ENCODE peak calls at places on chromosomes 2 and 18, in eight cellular contexts. K is fibroblast of mammary gland; P is CD4-positive, alpha-beta T cell; Y is left ventricle myocardium inferior; M is lower leg skin; O is astrocyte of the spinal cord; G is A549; A is K562. J is an unnamed sample.

GRCh38 chr18:37222383-37223378 is 342.9 kb downstream of the CELF4 start:
- DNase-seq in K (no peak), P (no peak), Y (no peak), M (no peak), O (no peak), G (no peak), A (no peak), J (no peak)

GRCh38 chr2:53091183-53091582 is 676.4 kb upstream of the CHAC2 start:
- DNase-seq in K (no peak), P (no peak), Y (no peak), M (no peak), O (no peak), G (no peak), A (no peak), J (no peak)

GRCh38 chr18:61435064-61435652 is 101.9 kb downstream of the CDH20 start:
- DNase-seq in K (peak), P (no peak), Y (no peak), M (no peak), O (no peak), G (no peak), A (peak), J (no peak)

GRCh38 chr2:32262105-32262504 is 2.6 kb downstream of the NLRC4 start:
- DNase-seq in K (no peak), P (no peak), Y (no peak), M (peak), O (no peak), G (no peak), A (no peak), J (no peak)

GRCh38 chr2:96949701-96950350 is 36.6 kb downstream of the FAM178B start:
- DNase-seq in K (no peak), P (no peak), Y (no peak), M (no peak), O (no peak), G (no peak), A (no peak), J (no peak)

GRCh38 chr2:75375646-75376582 is 176.6 kb upstream of the TACR1 start:
- DNase-seq in K (peak), P (no peak), Y (no peak), M (no peak), O (no peak), G (no peak), A (no peak), J (no peak)

GRCh38 chr2:239545741-239546392 is 145.0 kb upstream of the HDAC4 start:
- DNase-seq in K (no peak), P (no peak), Y (no peak), M (no peak), O (no peak), G (no peak), A (no peak), J (no peak)

GRCh38 chr2:47569658-47570398 is 166.9 kb downstream of the MSH2 start:
- DNase-seq in K (peak), P (no peak), Y (no peak), M (no peak), O (no peak), G (no peak), A (no peak), J (no peak)

GRCh38 chr2:89841476-89841840 is 1150.0 kb downstream of the RPIA start:
- DNase-seq in K (no peak), P (no peak), Y (no peak), M (no peak), O (no peak), G (no peak), A (peak), J (no peak)

GRCh38 chr2:226687641-226688253 is 111.9 kb downstream of the IRS1 start:
- DNase-seq in K (no peak), P (no peak), Y (no peak), M (no peak), O (no peak), G (no peak), A (no peak), J (no peak)

GRCh38 chr2:3536682-3537632 is 17.6 kb upstream of the ADI1 start:
- DNase-seq in K (peak), P (no peak), Y (peak), M (no peak), O (no peak), G (peak), A (peak), J (no peak)

GRCh38 chr2:50448556-50448955 is 583.4 kb downstream of the NRXN1 start:
- DNase-seq in K (no peak), P (no peak), Y (no peak), M (no peak), O (no peak), G (no peak), A (no peak), J (no peak)

GRCh38 chr2:30366199-30366691 is 80.8 kb upstream of the LCLAT1 start:
- DNase-seq in K (peak), P (peak), Y (no peak), M (peak), O (peak), G (no peak), A (no peak), J (no peak)

GRCh38 chr2:234243871-234244565 is 193.5 kb downstream of the SPP2 start:
- DNase-seq in K (no peak), P (no peak), Y (no peak), M (no peak), O (peak), G (no peak), A (no peak), J (no peak)

GRCh38 chr2:127712999-127713398 is 11.7 kb downstream of the SFT2D3 start:
- DNase-seq in K (no peak), P (no peak), Y (no peak), M (no peak), O (no peak), G (no peak), A (no peak), J (no peak)

DNA sequence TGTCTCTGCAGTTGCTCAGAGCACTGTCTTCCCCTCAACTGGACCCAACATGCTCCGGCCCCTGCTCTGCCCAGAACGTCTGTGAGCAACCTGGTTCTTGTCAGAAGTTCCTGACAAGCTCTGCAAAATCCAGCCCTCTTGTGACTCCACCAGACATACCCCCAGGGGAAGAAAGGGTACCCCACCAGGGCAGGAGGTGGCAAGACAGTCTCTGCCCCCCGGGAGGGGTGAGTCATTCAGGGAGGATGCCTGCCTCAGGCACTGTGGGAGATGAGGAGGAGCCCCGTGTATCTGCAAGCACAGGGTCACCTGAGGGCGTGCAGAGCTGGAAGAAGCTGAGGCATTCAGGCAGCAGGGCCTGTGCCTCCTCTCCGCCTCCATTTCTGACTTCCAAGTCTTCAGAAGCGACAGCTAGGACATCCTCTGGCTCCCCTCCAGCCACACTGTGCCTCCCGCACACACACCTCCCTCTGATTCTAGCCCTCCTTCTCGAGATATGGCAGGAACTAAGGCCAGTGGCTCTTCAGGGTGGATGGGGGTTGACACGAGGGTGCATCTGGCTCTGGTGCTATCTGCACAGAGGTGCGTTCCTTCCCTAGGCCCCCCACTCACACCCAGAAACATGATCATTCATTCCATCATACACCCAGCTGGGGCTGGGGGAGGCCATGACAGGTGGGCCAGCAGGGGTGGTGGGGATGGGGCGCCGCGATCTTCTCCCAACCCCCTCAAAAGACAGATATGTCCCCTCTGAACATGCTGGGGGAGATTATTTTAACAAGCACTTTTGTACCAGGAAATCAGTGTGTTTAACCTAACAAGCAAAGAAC is 222.2 kb downstream of the CYP26B1 start:
- DNase-seq in K (peak), P (no peak), Y (no peak), M (peak), O (no peak), G (no peak), A (no peak), J (no peak)
- TF ChIP-seq CTCF in K (no peak), P (no peak), Y (no peak), M (no peak), O (no peak), G (no peak), A (no peak), J (no peak)

GRCh38 chr2:173681891-173682655 is 283.1 kb downstream of the SP3 start:
- DNase-seq in K (no peak), P (no peak), Y (no peak), M (no peak), O (no peak), G (no peak), A (no peak), J (no peak)
- TF ChIP-seq CTCF in K (no peak), P (no peak), Y (no peak), M (no peak), O (no peak), G (no peak), A (no peak), J (no peak)

GRCh38 chr2:9162841-9163240 is 43.8 kb upstream of the ASAP2 start:
- DNase-seq in K (no peak), P (no peak), Y (no peak), M (no peak), O (no peak), G (no peak), A (no peak), J (no peak)

GRCh38 chr2:9158786-9159779 is 47.5 kb upstream of the ASAP2 start:
- DNase-seq in K (no peak), P (no peak), Y (no peak), M (no peak), O (no peak), G (no peak), A (no peak), J (no peak)

GRCh38 chr2:9164112-9164608 is 42.5 kb upstream of the ASAP2 start:
- DNase-seq in K (no peak), P (no peak), Y (no peak), M (no peak), O (no peak), G (no peak), A (no peak), J (no peak)

GRCh38 chr2:9163306-9164111 is 43.1 kb upstream of the ASAP2 start:
- DNase-seq in K (peak), P (no peak), Y (no peak), M (no peak), O (peak), G (no peak), A (no peak), J (no peak)

DNA sequence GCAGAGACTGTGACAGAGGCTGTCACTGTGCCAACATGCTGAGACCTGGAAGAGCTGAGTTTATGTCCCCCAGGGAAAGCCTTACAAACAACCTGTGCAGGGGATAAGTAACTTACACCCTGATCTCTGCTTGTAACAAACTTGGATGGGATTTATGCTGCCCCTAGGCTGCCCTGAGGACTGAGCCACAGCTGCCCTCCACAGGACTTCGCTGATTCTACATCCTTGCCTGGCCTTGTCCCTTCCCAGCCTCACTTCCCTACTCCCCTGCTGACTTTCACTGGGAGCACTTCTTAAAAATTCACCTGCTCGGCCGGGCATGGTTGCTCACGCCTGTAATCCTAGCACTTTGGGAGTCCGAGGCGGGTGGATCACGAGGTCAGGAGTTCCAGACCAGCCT is 45.9 kb upstream of the ASAP2 start:
- DNase-seq in K (no peak), P (no peak), Y (no peak), M (no peak), O (no peak), G (no peak), A (no peak), J (no peak)
- TF ChIP-seq CTCF in K (no peak), P (no peak), Y (no peak), M (no peak), O (no peak), G (no peak), A (no peak), J (no peak)

GRCh38 chr2:72414108-72414507 is 266.4 kb upstream of the CYP26B1 start:
- DNase-seq in K (peak), P (no peak), Y (no peak), M (no peak), O (no peak), G (no peak), A (no peak), J (no peak)

GRCh38 chr2:72412214-72412613 is 264.6 kb upstream of the CYP26B1 start:
- DNase-seq in K (no peak), P (no peak), Y (no peak), M (no peak), O (no peak), G (no peak), A (no peak), J (no peak)

GRCh38 chr2:72415256-72415655 is 267.6 kb upstream of the CYP26B1 start:
- DNase-seq in K (peak), P (no peak), Y (no peak), M (no peak), O (peak), G (no peak), A (no peak), J (no peak)

GRCh38 chr2:72415781-72416180 is 268.1 kb upstream of the CYP26B1 start:
- DNase-seq in K (no peak), P (no peak), Y (no peak), M (no peak), O (no peak), G (no peak), A (no peak), J (no peak)
- TF ChIP-seq CTCF in K (no peak), P (no peak), Y (no peak), M (no peak), O (no peak), G (no peak), A (no peak), J (no peak)

GRCh38 chr2:160334028-160334729 is 134.1 kb upstream of the ITGB6 start:
- DNase-seq in K (peak), P (no peak), Y (no peak), M (no peak), O (peak), G (no peak), A (no peak), J (no peak)
- TF ChIP-seq CTCF in K (no peak), P (no peak), Y (no peak), M (no peak), O (no peak), G (no peak), A (no peak), J (no peak)

DNA sequence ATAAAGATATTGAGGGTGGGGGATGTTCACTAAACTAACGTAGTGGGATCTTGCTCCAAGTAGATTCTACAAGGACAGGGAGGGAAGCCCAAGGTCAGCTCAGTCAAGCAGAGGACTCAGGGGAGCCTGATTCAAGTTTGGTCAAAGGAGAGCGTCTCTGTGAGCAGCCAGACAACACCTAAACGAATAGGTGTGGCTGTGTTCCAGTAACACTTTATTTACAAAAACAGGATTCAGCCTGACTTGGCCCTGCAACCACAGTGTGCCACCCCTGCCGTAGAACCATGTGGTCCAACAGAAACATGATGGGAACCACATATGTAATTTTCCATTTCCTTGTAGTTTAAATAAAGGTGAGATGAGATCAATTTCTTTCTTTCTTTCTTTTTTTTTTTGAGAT is 18.1 kb upstream of the FZD5 start:
- DNase-seq in K (no peak), P (no peak), Y (no peak), M (no peak), O (no peak), G (no peak), A (no peak), J (no peak)
- TF ChIP-seq CTCF in K (no peak), P (no peak), Y (no peak), M (no peak), O (no peak), G (no peak), A (no peak), J (no peak)

DNA sequence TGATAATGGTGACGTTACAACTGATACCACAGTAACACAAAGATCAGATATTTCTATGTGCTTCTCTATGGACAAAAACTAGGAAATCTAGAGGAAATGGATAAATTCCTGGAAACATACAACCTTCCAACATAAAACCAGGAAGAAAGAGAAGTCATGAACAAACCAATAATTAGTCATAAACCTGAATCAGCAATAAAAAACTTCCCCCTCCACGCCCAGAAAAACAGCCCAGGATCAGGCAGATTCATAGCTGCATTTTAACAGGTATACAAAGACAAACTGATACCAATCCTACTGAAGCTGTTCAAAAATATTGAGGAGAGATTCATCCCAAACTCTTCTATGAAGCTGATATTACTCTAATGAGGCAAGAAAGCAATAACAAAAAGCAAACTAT is 1535.2 kb upstream of the LRRTM1 start:
- DNase-seq in K (no peak), P (no peak), Y (no peak), M (no peak), O (no peak), G (no peak), A (no peak), J (no peak)
- TF ChIP-seq CTCF in K (no peak), P (no peak), Y (no peak), M (no peak), O (no peak), G (no peak), A (no peak), J (no peak)

DNA sequence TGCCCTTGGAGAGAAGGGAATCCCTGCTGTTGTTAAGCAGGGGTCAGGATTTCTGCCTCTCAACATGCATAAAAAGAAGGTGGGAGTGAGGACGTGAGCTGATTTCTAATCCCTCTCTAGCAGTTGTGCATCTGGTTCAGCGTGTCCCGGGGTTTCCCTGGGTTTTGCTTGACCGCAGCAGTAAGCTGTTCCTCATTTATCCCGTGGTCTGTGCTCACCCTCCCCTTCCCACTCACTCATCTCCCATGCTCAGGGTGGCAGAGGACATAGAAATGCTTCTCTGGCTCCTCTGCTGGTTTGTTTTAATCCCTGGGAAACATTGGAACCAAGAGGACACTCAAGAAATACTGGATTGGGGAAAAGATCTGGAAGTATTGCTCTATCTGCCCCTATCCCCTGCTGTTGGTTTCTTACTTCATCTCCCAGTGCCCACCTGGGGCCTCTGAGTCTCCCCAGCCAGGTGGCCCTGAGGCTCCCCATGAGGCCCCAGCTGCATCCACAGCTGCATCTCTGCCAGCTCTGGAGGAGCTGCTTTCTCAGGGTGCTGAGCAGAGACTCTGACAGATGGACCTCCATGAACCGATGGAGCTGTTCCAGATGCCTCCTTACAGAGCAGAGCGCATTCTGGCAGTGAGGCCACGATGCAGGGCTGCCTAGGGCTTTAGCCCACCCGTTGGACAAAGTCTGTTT is 36.2 kb downstream of the TET3 start:
- DNase-seq in K (no peak), P (no peak), Y (no peak), M (no peak), O (no peak), G (no peak), A (no peak), J (no peak)
- TF ChIP-seq CTCF in K (no peak), P (no peak), Y (no peak), M (no peak), O (no peak), G (no peak), A (no peak), J (no peak)

GRCh38 chr2:79855264-79856006 is 342.6 kb downstream of the CTNNA2 start:
- DNase-seq in K (peak), P (no peak), Y (no peak), M (no peak), O (peak), G (peak), A (no peak), J (no peak)
- TF ChIP-seq CTCF in K (peak), P (no peak), Y (no peak), M (no peak), O (peak), G (peak), A (no peak), J (no peak)

GRCh38 chr2:44884677-44885076 is 56.8 kb upstream of the SIX3 start:
- DNase-seq in K (no peak), P (no peak), Y (no peak), M (no peak), O (no peak), G (no peak), A (no peak), J (no peak)
- TF ChIP-seq CTCF in K (no peak), P (no peak), Y (no peak), M (no peak), O (no peak), G (no peak), A (no peak), J (no peak)

J was measured in omental fat pad.